ENCODE peak calls at places on chromosomes 13 and 19, in six cellular contexts. K is BJ, Q is astrocyte of the spinal cord, U is mucosa of descending colon, O is transverse colon, A is fibroblast of mammary gland. L is an unnamed sample.

GRCh38 chr19:8305798-8306197 is 2.4 kb downstream of the CD320 start:
- DNase-seq in K (no peak), Q (no peak), U (peak; percentile 38), O (peak; percentile 8), A (no peak), L (peak; percentile 18)

GRCh38 chr19:1590641-1591397 is 1.8 kb downstream of the MBD3 start:
- DNase-seq in K (no peak), Q (peak; percentile 12), U (no peak), O (peak; percentile 32), A (peak; percentile 31), L (no peak)

GRCh38 chr19:3387645-3388589 is 21.5 kb downstream of the NFIC start:
- DNase-seq in K (no peak), Q (peak; percentile 53), U (peak; percentile 93), O (peak; percentile 89), A (peak; percentile 64), L (peak; percentile 96)

GRCh38 chr13:113453962-113454361 is 674 bp upstream of the ADPRHL1 start:
- DNase-seq in K (peak; percentile 57), Q (peak; percentile 42), U (no peak), O (no peak), A (peak; percentile 52), L (no peak)

GRCh38 chr13:90403330-90404082 is 944.0 kb upstream of the MIR17HG start:
- DNase-seq in K (no peak), Q (no peak), U (no peak), O (no peak), A (no peak), L (peak; percentile 19)

GRCh38 chr19:53877361-53877766 is 4.6 kb upstream of the PRKCG start:
- DNase-seq in K (no peak), Q (no peak), U (no peak), O (no peak), A (peak; percentile 27), L (peak; percentile 7)

GRCh38 chr13:66618702-66619101 is 611.4 kb downstream of the PCDH9 start:
- DNase-seq in K (no peak), Q (peak; percentile 55), U (no peak), O (no peak), A (peak; percentile 58), L (no peak)

GRCh38 chr19:3405261-3405653 is 38.9 kb downstream of the NFIC start:
- DNase-seq in K (no peak), Q (no peak), U (no peak), O (no peak), A (no peak), L (no peak)

GRCh38 chr13:73914119-73914518 is 220.1 kb downstream of the KLF12 start:
- DNase-seq in K (no peak), Q (peak; percentile 13), U (no peak), O (no peak), A (peak; percentile 75), L (no peak)

GRCh38 chr13:64553411-64554129 is 2676.6 kb downstream of the PCDH9 start:
- DNase-seq in K (no peak), Q (no peak), U (no peak), O (no peak), A (peak; percentile 30), L (no peak)

GRCh38 chr19:38809592-38810252 is 3.0 kb downstream of the LGALS4 start:
- DNase-seq in K (no peak), Q (no peak), U (peak; percentile 33), O (no peak), A (no peak), L (no peak)

GRCh38 chr19:43672061-43672679 is 2.2 kb upstream of the PLAUR start:
- DNase-seq in K (no peak), Q (no peak), U (no peak), O (no peak), A (no peak), L (no peak)

GRCh38 chr19:41887711-41888382 is 4.9 kb downstream of the ARHGEF1 start:
- DNase-seq in K (peak; percentile 15), Q (peak; percentile 59), U (peak; percentile 78), O (peak; percentile 77), A (peak; percentile 20), L (no peak)

GRCh38 chr19:48391100-48392005 is at the start of gene KDELR1:
- DNase-seq in K (no peak), Q (peak; percentile 62), U (peak; percentile 88), O (peak; percentile 82), A (peak; percentile 62), L (peak; percentile 88)

GRCh38 chr19:5131031-5131865 is 162.3 kb downstream of the KDM4B start:
- DNase-seq in K (no peak), Q (no peak), U (no peak), O (peak; percentile 44), A (no peak), L (no peak)

GRCh38 chr13:20824762-20825161 is 51.0 kb upstream of the EEF1AKMT1 start:
- DNase-seq in K (no peak), Q (peak; percentile 38), U (no peak), O (no peak), A (peak; percentile 21), L (no peak)

GRCh38 chr13:97212540-97213146 is 9.5 kb upstream of the MBNL2 start:
- DNase-seq in K (no peak), Q (peak; percentile 46), U (no peak), O (peak; percentile 36), A (peak; percentile 58), L (no peak)

GRCh38 chr19:10612515-10613119 is 12.7 kb upstream of the SLC44A2 start:
- DNase-seq in K (no peak), Q (no peak), U (peak; percentile 67), O (peak; percentile 61), A (no peak), L (peak; percentile 93)

GRCh38 chr19:2487780-2488330 is 11.9 kb downstream of the GADD45B start:
- DNase-seq in K (no peak), Q (no peak), U (peak; percentile 57), O (no peak), A (no peak), L (peak; percentile 79)

GRCh38 chr13:79481685-79482052 is 714 bp downstream of the NDFIP2 start:
- DNase-seq in K (no peak), Q (no peak), U (no peak), O (peak; percentile 44), A (peak; percentile 9), L (no peak)

DNA sequence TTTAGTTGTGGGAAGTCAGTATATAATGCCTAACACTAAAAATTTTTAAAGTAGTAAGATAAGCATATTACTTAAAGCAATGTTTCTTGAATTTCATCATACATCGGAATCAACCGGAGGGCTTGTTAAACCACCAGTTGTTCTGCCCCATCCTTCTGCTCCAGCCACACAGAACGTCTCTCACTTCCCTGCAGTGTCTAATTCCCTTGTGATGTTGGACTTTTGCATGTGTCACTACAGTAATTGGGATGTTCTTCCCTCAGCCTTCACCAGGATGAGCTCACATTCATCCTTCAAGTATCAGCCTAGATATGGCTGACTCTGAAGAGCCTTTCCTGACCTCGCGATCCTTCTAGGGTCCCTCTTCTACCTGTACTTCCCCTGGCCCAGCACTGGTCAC is 11.7 kb downstream of the CCDC70 start:
- DNase-seq in K (no peak), Q (no peak), U (no peak), O (no peak), A (no peak), L (no peak)
- H3K4me3 ChIP-seq in K (no peak overlapping the region), Q (no peak overlapping the region), U (no peak overlapping the region), O (no peak overlapping the region), A (no peak overlapping the region), L (no peak overlapping the region)

GRCh38 chr13:47256618-47257017 is 359.8 kb upstream of the HTR2A start:
- DNase-seq in K (peak; percentile 32), Q (peak; percentile 71), U (no peak), O (no peak), A (peak; percentile 96), L (no peak)

GRCh38 chr13:47252627-47253026 is 355.8 kb upstream of the HTR2A start:
- DNase-seq in K (no peak), Q (peak; percentile 13), U (no peak), O (no peak), A (peak; percentile 65), L (no peak)

GRCh38 chr13:47250141-47250540 is 353.3 kb upstream of the HTR2A start:
- DNase-seq in K (no peak), Q (peak; percentile 85), U (no peak), O (no peak), A (peak; percentile 98), L (no peak)

GRCh38 chr13:47249296-47249695 is 352.4 kb upstream of the HTR2A start:
- DNase-seq in K (no peak), Q (no peak), U (no peak), O (no peak), A (peak; percentile 89), L (no peak)

GRCh38 chr13:47251771-47252170 is 354.9 kb upstream of the HTR2A start:
- DNase-seq in K (peak; percentile 27), Q (no peak), U (no peak), O (no peak), A (peak; percentile 48), L (no peak)
- H3K4me3 ChIP-seq in K (no peak overlapping the region), Q (no peak overlapping the region), U (no peak overlapping the region), O (no peak overlapping the region), A (no peak overlapping the region), L (no peak overlapping the region)

GRCh38 chr19:28426110-28426901 is 786.6 kb downstream of the UQCRFS1 start:
- DNase-seq in K (no peak), Q (no peak), U (no peak), O (no peak), A (no peak), L (no peak)
- H3K4me3 ChIP-seq in K (no peak overlapping the region), Q (no peak overlapping the region), U (no peak overlapping the region), O (no peak overlapping the region), A (no peak overlapping the region), L (no peak overlapping the region)

DNA sequence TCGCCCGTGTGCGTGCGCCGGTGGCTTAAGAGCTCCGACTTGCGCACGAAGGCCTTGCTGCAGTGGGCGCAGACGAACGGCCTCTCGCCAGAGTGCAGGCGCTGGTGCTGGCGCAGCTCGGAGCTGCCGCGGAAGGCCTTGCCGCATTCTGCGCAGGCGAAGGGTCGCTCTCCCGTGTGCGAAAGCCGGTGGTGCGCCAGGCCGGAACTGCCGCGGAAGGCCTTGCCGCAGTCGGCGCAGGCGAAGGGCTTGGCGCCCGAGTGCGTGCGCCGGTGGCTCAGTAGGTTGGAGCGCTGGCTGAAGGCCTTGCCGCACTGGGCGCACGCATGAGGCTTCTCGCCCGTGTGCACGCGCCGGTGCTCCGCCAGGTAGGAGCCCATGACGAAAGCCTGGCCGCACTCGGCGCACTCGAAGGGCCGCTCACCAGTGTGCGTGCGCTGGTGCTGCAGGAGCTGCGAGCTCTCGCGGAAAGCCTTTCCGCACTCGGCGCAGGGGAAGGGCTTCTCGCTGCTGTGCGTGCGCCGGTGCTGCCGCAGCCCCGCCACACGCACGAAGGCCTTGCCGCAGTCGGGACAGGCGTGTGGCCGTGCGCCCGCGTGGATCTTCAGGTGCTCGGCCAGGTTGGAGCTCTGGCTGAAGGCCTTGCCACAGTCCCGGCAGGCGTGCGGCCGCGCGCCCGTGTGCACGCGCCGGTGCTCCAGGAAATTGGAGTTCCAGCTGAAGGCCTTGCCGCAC is 3.1 kb upstream of the A1BG start:
- DNase-seq in K (no peak), Q (no peak), U (no peak), O (no peak), A (peak; percentile 35), L (no peak)
- H3K4me3 ChIP-seq in K (peak overlapping the region; percentile 29), Q (no peak overlapping the region), U (no peak overlapping the region), O (peak overlapping the region; percentile 30), A (no peak overlapping the region), L (peak overlapping the region; percentile 45)

GRCh38 chr19:18191640-18192062 is 1.4 kb upstream of the MPV17L2 start:
- DNase-seq in K (no peak), Q (no peak), U (peak; percentile 48), O (peak; percentile 22), A (no peak), L (peak; percentile 28)
- H3K4me3 ChIP-seq in K (peak overlapping the region; percentile 64), Q (peak overlapping the region; percentile 57), U (no peak overlapping the region), O (peak overlapping the region; percentile 53), A (peak overlapping the region; percentile 68), L (no peak overlapping the region)

GRCh38 chr13:49714757-49715156 is 23.5 kb upstream of the EBPL start:
- DNase-seq in K (no peak), Q (no peak), U (no peak), O (no peak), A (no peak), L (no peak)
- H3K4me3 ChIP-seq in K (no peak overlapping the region), Q (no peak overlapping the region), U (no peak overlapping the region), O (no peak overlapping the region), A (no peak overlapping the region), L (no peak overlapping the region)

L was measured in right cardiac atrium.